ENCODE peak calls at places on chromosomes 16 and 17, in four cellular contexts. Q, D, F and B are unnamed samples.

GRCh38 chr16:3578610-3579551 is 1.7 kb upstream of the NLRC3 start:
- DNase-seq in Q (no peak), D (peak), F (no peak), B (no peak)

GRCh38 chr16:29310852-29311314 is 95.6 kb downstream of the NPIPB11 start:
- DNase-seq in D (no peak), F (no peak), Q (no peak), B (no peak)

GRCh38 chr17:17201907-17202306 is 4.2 kb downstream of the PLD6 start:
- DNase-seq in F (no peak), D (no peak), Q (no peak), B (no peak)

GRCh38 chr17:31392856-31393748 is 1.6 kb downstream of the RAB11FIP4 start:
- DNase-seq in Q (no peak), D (no peak), F (no peak), B (no peak)

GRCh38 chr17:59435238-59435637 is 103.8 kb downstream of the YPEL2 start:
- DNase-seq in D (no peak), F (no peak), Q (no peak), B (no peak)

GRCh38 chr17:58534901-58535421 is 20.5 kb upstream of the MTMR4 start:
- DNase-seq in Q (no peak), D (no peak), F (no peak), B (peak)

GRCh38 chr16:20611350-20611902 is 35.3 kb upstream of the ACSM2B start:
- DNase-seq in Q (no peak), D (no peak), F (peak), B (no peak)

GRCh38 chr16:87563022-87563421 is 39.3 kb upstream of the JPH3 start:
- DNase-seq in Q (no peak), D (no peak), F (no peak), B (no peak)

GRCh38 chr16:49490321-49490705 is 116.7 kb downstream of the C16orf78 start:
- DNase-seq in Q (no peak), D (no peak), F (no peak), B (no peak)

GRCh38 chr16:966505-966904 is 4.3 kb downstream of the LMF1 start:
- DNase-seq in D (no peak), F (no peak), Q (no peak), B (no peak)

GRCh38 chr16:48538746-48539484 is 71.1 kb downstream of the N4BP1 start:
- DNase-seq in Q (no peak), D (peak), F (no peak), B (no peak)

GRCh38 chr17:77160877-77161530 is 20.2 kb downstream of the SEC14L1 start:
- DNase-seq in Q (no peak), D (no peak), F (no peak), B (no peak)

GRCh38 chr16:88636488-88637265 is 1.7 kb upstream of the IL17C start:
- DNase-seq in F (no peak), Q (no peak), D (no peak), B (no peak)